ENCODE peak calls at places on chromosomes 5 and 9, in nine cellular contexts. One of them, this sample, is unnamed.
A peak's percentile ranks its signal among the peaks of the same experiment; 100 is the strongest.

GRCh38 chr5:37132646-37133045 is 116.5 kb downstream of the CPLANE1 start:
- DNase-seq in cardiac fibroblast: no peak
- DNase-seq in AG04450: peak; percentile 30
- DNase-seq in NB4: no peak
- DNase-seq in pancreas: no peak
- DNase-seq in CD8-positive, alpha-beta T cell: no peak
- DNase-seq in foreskin fibroblast: no peak
- DNase-seq in brain microvascular endothelial cell: no peak
- DNase-seq in kidney epithelial cell: no peak
- DNase-seq in this sample: no peak

GRCh38 chr5:178090856-178091255 is 22.5 kb upstream of the N4BP3 start:
- DNase-seq in cardiac fibroblast: no peak
- DNase-seq in AG04450: no peak
- DNase-seq in NB4: no peak
- DNase-seq in pancreas: no peak
- DNase-seq in CD8-positive, alpha-beta T cell: no peak
- DNase-seq in foreskin fibroblast: no peak
- DNase-seq in brain microvascular endothelial cell: no peak
- DNase-seq in kidney epithelial cell: no peak
- DNase-seq in this sample: no peak

GRCh38 chr9:95189230-95190098 is 128.0 kb downstream of the FANCC start:
- DNase-seq in cardiac fibroblast: peak; percentile 88
- DNase-seq in AG04450: peak; percentile 73
- DNase-seq in NB4: peak; percentile 44
- DNase-seq in pancreas: no peak
- DNase-seq in CD8-positive, alpha-beta T cell: no peak
- DNase-seq in foreskin fibroblast: peak; percentile 17
- DNase-seq in brain microvascular endothelial cell: peak; percentile 85
- DNase-seq in kidney epithelial cell: no peak
- DNase-seq in this sample: peak; percentile 54

GRCh38 chr9:79492092-79492995 is 79.4 kb upstream of the TLE4 start:
- DNase-seq in cardiac fibroblast: no peak
- DNase-seq in AG04450: no peak
- DNase-seq in NB4: no peak
- DNase-seq in pancreas: no peak
- DNase-seq in CD8-positive, alpha-beta T cell: no peak
- DNase-seq in foreskin fibroblast: no peak
- DNase-seq in brain microvascular endothelial cell: no peak
- DNase-seq in kidney epithelial cell: no peak
- DNase-seq in this sample: no peak

GRCh38 chr9:89808801-89809200 is 204.0 kb downstream of the GADD45G start:
- DNase-seq in cardiac fibroblast: no peak
- DNase-seq in AG04450: no peak
- DNase-seq in NB4: no peak
- DNase-seq in pancreas: no peak
- DNase-seq in CD8-positive, alpha-beta T cell: no peak
- DNase-seq in foreskin fibroblast: no peak
- DNase-seq in brain microvascular endothelial cell: peak; percentile 79
- DNase-seq in kidney epithelial cell: peak; percentile 28
- DNase-seq in this sample: no peak

GRCh38 chr9:88651682-88652633 is 117.0 kb downstream of the NXNL2 start:
- DNase-seq in cardiac fibroblast: peak; percentile 96
- DNase-seq in AG04450: peak; percentile 94
- DNase-seq in NB4: peak; percentile 61
- DNase-seq in pancreas: peak; percentile 41
- DNase-seq in CD8-positive, alpha-beta T cell: no peak
- DNase-seq in foreskin fibroblast: peak; percentile 99
- DNase-seq in brain microvascular endothelial cell: peak; percentile 100
- DNase-seq in kidney epithelial cell: peak; percentile 62
- DNase-seq in this sample: peak; percentile 94

GRCh38 chr5:66675369-66675768 is 79.2 kb downstream of the MAST4 start:
- DNase-seq in cardiac fibroblast: no peak
- DNase-seq in AG04450: no peak
- DNase-seq in NB4: no peak
- DNase-seq in pancreas: no peak
- DNase-seq in CD8-positive, alpha-beta T cell: no peak
- DNase-seq in foreskin fibroblast: no peak
- DNase-seq in brain microvascular endothelial cell: no peak
- DNase-seq in kidney epithelial cell: no peak
- DNase-seq in this sample: no peak

GRCh38 chr9:5336683-5337082 is 3.0 kb downstream of the RLN1 start:
- DNase-seq in cardiac fibroblast: no peak
- DNase-seq in AG04450: no peak
- DNase-seq in NB4: no peak
- DNase-seq in pancreas: no peak
- DNase-seq in CD8-positive, alpha-beta T cell: peak; percentile 47
- DNase-seq in foreskin fibroblast: no peak
- DNase-seq in brain microvascular endothelial cell: no peak
- DNase-seq in kidney epithelial cell: no peak
- DNase-seq in this sample: no peak

GRCh38 chr9:132743886-132744544 is 73.8 kb downstream of the GTF3C4 start:
- DNase-seq in cardiac fibroblast: no peak
- DNase-seq in AG04450: no peak
- DNase-seq in NB4: no peak
- DNase-seq in pancreas: no peak
- DNase-seq in CD8-positive, alpha-beta T cell: no peak
- DNase-seq in foreskin fibroblast: no peak
- DNase-seq in brain microvascular endothelial cell: no peak
- DNase-seq in kidney epithelial cell: no peak
- DNase-seq in this sample: no peak

GRCh38 chr5:146345240-146345577 is 6.6 kb downstream of the POU4F3 start:
- DNase-seq in cardiac fibroblast: no peak
- DNase-seq in AG04450: no peak
- DNase-seq in NB4: no peak
- DNase-seq in pancreas: no peak
- DNase-seq in CD8-positive, alpha-beta T cell: no peak
- DNase-seq in foreskin fibroblast: no peak
- DNase-seq in brain microvascular endothelial cell: no peak
- DNase-seq in kidney epithelial cell: no peak
- DNase-seq in this sample: no peak

GRCh38 chr9:110152704-110153374 is 55.1 kb downstream of the C9orf152 start:
- DNase-seq in cardiac fibroblast: peak; percentile 74
- DNase-seq in AG04450: no peak
- DNase-seq in NB4: peak; percentile 82
- DNase-seq in pancreas: no peak
- DNase-seq in CD8-positive, alpha-beta T cell: no peak
- DNase-seq in foreskin fibroblast: no peak
- DNase-seq in brain microvascular endothelial cell: peak; percentile 38
- DNase-seq in kidney epithelial cell: no peak
- DNase-seq in this sample: no peak

GRCh38 chr5:124797665-124798087 is 51.2 kb upstream of the ZNF608 start:
- DNase-seq in cardiac fibroblast: peak; percentile 25
- DNase-seq in AG04450: no peak
- DNase-seq in NB4: no peak
- DNase-seq in pancreas: no peak
- DNase-seq in CD8-positive, alpha-beta T cell: no peak
- DNase-seq in foreskin fibroblast: no peak
- DNase-seq in brain microvascular endothelial cell: no peak
- DNase-seq in kidney epithelial cell: no peak
- DNase-seq in this sample: no peak
- H3K4me3 ChIP-seq in cardiac fibroblast: no peak overlapping the region
- H3K4me3 ChIP-seq in AG04450: no peak overlapping the region
- H3K4me3 ChIP-seq in NB4: no peak overlapping the region
- H3K4me3 ChIP-seq in pancreas: no peak overlapping the region
- H3K4me3 ChIP-seq in CD8-positive, alpha-beta T cell: no peak overlapping the region
- H3K4me3 ChIP-seq in foreskin fibroblast: no peak overlapping the region
- H3K4me3 ChIP-seq in brain microvascular endothelial cell: no peak overlapping the region
- H3K4me3 ChIP-seq in kidney epithelial cell: no peak overlapping the region
- H3K4me3 ChIP-seq in this sample: no peak overlapping the region

GRCh38 chr9:113560621-113560915 is 97.0 kb downstream of the RGS3 start:
- DNase-seq in cardiac fibroblast: no peak
- DNase-seq in AG04450: no peak
- DNase-seq in NB4: no peak
- DNase-seq in pancreas: no peak
- DNase-seq in CD8-positive, alpha-beta T cell: no peak
- DNase-seq in foreskin fibroblast: no peak
- DNase-seq in brain microvascular endothelial cell: no peak
- DNase-seq in kidney epithelial cell: no peak
- DNase-seq in this sample: no peak

GRCh38 chr9:113563856-113564514 is 100.5 kb downstream of the RGS3 start:
- DNase-seq in cardiac fibroblast: no peak
- DNase-seq in AG04450: no peak
- DNase-seq in NB4: no peak
- DNase-seq in pancreas: no peak
- DNase-seq in CD8-positive, alpha-beta T cell: no peak
- DNase-seq in foreskin fibroblast: no peak
- DNase-seq in brain microvascular endothelial cell: no peak
- DNase-seq in kidney epithelial cell: no peak
- DNase-seq in this sample: no peak

GRCh38 chr9:113559834-113560620 is 96.5 kb downstream of the RGS3 start:
- DNase-seq in cardiac fibroblast: no peak
- DNase-seq in AG04450: no peak
- DNase-seq in NB4: no peak
- DNase-seq in pancreas: no peak
- DNase-seq in CD8-positive, alpha-beta T cell: no peak
- DNase-seq in foreskin fibroblast: no peak
- DNase-seq in brain microvascular endothelial cell: no peak
- DNase-seq in kidney epithelial cell: no peak
- DNase-seq in this sample: no peak

GRCh38 chr9:113564804-113565237 is 101.3 kb downstream of the RGS3 start:
- DNase-seq in cardiac fibroblast: peak; percentile 82
- DNase-seq in AG04450: no peak
- DNase-seq in NB4: peak; percentile 80
- DNase-seq in pancreas: peak; percentile 70
- DNase-seq in CD8-positive, alpha-beta T cell: no peak
- DNase-seq in foreskin fibroblast: peak; percentile 60
- DNase-seq in brain microvascular endothelial cell: peak; percentile 41
- DNase-seq in kidney epithelial cell: no peak
- DNase-seq in this sample: no peak

GRCh38 chr9:113562653-113563381 is 99.3 kb downstream of the RGS3 start:
- DNase-seq in cardiac fibroblast: no peak
- DNase-seq in AG04450: no peak
- DNase-seq in NB4: no peak
- DNase-seq in pancreas: no peak
- DNase-seq in CD8-positive, alpha-beta T cell: no peak
- DNase-seq in foreskin fibroblast: no peak
- DNase-seq in brain microvascular endothelial cell: no peak
- DNase-seq in kidney epithelial cell: no peak
- DNase-seq in this sample: no peak
- TF ChIP-seq CTCF in cardiac fibroblast: no peak
- TF ChIP-seq CTCF in AG04450: no peak
- TF ChIP-seq CTCF in NB4: no peak
- TF ChIP-seq CTCF in pancreas: no peak
- TF ChIP-seq CTCF in CD8-positive, alpha-beta T cell: no peak
- TF ChIP-seq CTCF in foreskin fibroblast: no peak
- TF ChIP-seq CTCF in brain microvascular endothelial cell: no peak
- TF ChIP-seq CTCF in kidney epithelial cell: no peak
- TF ChIP-seq CTCF in this sample: no peak

GRCh38 chr9:134027561-134027960 is 2.3 kb downstream of the BRD3OS start:
- DNase-seq in cardiac fibroblast: no peak
- DNase-seq in AG04450: no peak
- DNase-seq in NB4: no peak
- DNase-seq in pancreas: peak; percentile 11
- DNase-seq in CD8-positive, alpha-beta T cell: no peak
- DNase-seq in foreskin fibroblast: no peak
- DNase-seq in brain microvascular endothelial cell: no peak
- DNase-seq in kidney epithelial cell: no peak
- DNase-seq in this sample: no peak

GRCh38 chr9:134028076-134028475 is 2.8 kb downstream of the BRD3OS start:
- DNase-seq in cardiac fibroblast: no peak
- DNase-seq in AG04450: no peak
- DNase-seq in NB4: no peak
- DNase-seq in pancreas: no peak
- DNase-seq in CD8-positive, alpha-beta T cell: no peak
- DNase-seq in foreskin fibroblast: no peak
- DNase-seq in brain microvascular endothelial cell: no peak
- DNase-seq in kidney epithelial cell: no peak
- DNase-seq in this sample: no peak

GRCh38 chr9:134025606-134026541 is 593 bp downstream of the BRD3OS start:
- DNase-seq in cardiac fibroblast: peak; percentile 48
- DNase-seq in AG04450: no peak
- DNase-seq in NB4: peak; percentile 82
- DNase-seq in pancreas: no peak
- DNase-seq in CD8-positive, alpha-beta T cell: peak; percentile 51
- DNase-seq in foreskin fibroblast: peak; percentile 39
- DNase-seq in brain microvascular endothelial cell: peak; percentile 14
- DNase-seq in kidney epithelial cell: no peak
- DNase-seq in this sample: no peak

GRCh38 chr9:134026981-134027380 is 1.7 kb downstream of the BRD3OS start:
- DNase-seq in cardiac fibroblast: no peak
- DNase-seq in AG04450: no peak
- DNase-seq in NB4: no peak
- DNase-seq in pancreas: peak; percentile 12
- DNase-seq in CD8-positive, alpha-beta T cell: no peak
- DNase-seq in foreskin fibroblast: no peak
- DNase-seq in brain microvascular endothelial cell: no peak
- DNase-seq in kidney epithelial cell: no peak
- DNase-seq in this sample: no peak

GRCh38 chr9:134026561-134026960 is 1.3 kb downstream of the BRD3OS start:
- DNase-seq in cardiac fibroblast: no peak
- DNase-seq in AG04450: no peak
- DNase-seq in NB4: no peak
- DNase-seq in pancreas: peak; percentile 48
- DNase-seq in CD8-positive, alpha-beta T cell: no peak
- DNase-seq in foreskin fibroblast: no peak
- DNase-seq in brain microvascular endothelial cell: no peak
- DNase-seq in kidney epithelial cell: no peak
- DNase-seq in this sample: no peak
- H3K4me3 ChIP-seq in cardiac fibroblast: no peak overlapping the region
- H3K4me3 ChIP-seq in AG04450: peak overlapping the region; percentile 90
- H3K4me3 ChIP-seq in NB4: no peak overlapping the region
- H3K4me3 ChIP-seq in pancreas: no peak overlapping the region
- H3K4me3 ChIP-seq in CD8-positive, alpha-beta T cell: peak overlapping the region; percentile 92
- H3K4me3 ChIP-seq in foreskin fibroblast: peak overlapping the region; percentile 87
- H3K4me3 ChIP-seq in brain microvascular endothelial cell: no peak overlapping the region
- H3K4me3 ChIP-seq in kidney epithelial cell: no peak overlapping the region
- H3K4me3 ChIP-seq in this sample: peak overlapping the region; percentile 90

DNA sequence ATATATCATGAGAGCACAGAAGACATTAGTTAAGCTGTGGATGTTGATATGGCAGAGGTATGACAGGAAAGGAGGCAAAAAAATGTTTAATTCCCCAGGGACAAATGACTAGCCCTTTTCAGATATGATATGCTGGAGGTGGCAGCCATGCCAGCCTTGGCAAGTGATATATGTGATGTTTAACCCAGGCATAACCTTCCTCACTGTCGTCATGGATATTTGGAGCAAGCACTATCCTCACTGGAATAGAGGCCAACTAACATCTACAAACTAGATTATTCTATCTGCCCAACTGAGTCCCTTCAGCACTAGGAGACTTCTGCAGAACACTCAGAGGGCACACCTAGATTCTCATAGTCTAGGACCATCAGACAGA is 27.3 kb upstream of the SLC46A2 start:
- DNase-seq in cardiac fibroblast: no peak
- DNase-seq in AG04450: no peak
- DNase-seq in NB4: no peak
- DNase-seq in pancreas: peak; percentile 13
- DNase-seq in CD8-positive, alpha-beta T cell: no peak
- DNase-seq in foreskin fibroblast: no peak
- DNase-seq in brain microvascular endothelial cell: no peak
- DNase-seq in kidney epithelial cell: no peak
- DNase-seq in this sample: no peak
- TF ChIP-seq CTCF in cardiac fibroblast: no peak
- TF ChIP-seq CTCF in AG04450: no peak
- TF ChIP-seq CTCF in NB4: no peak
- TF ChIP-seq CTCF in pancreas: no peak
- TF ChIP-seq CTCF in CD8-positive, alpha-beta T cell: no peak
- TF ChIP-seq CTCF in foreskin fibroblast: no peak
- TF ChIP-seq CTCF in brain microvascular endothelial cell: no peak
- TF ChIP-seq CTCF in kidney epithelial cell: no peak
- TF ChIP-seq CTCF in this sample: no peak

GRCh38 chr5:140109818-140110733 is 3.8 kb upstream of the PURA start:
- DNase-seq in cardiac fibroblast: no peak
- DNase-seq in AG04450: no peak
- DNase-seq in NB4: no peak
- DNase-seq in pancreas: no peak
- DNase-seq in CD8-positive, alpha-beta T cell: no peak
- DNase-seq in foreskin fibroblast: no peak
- DNase-seq in brain microvascular endothelial cell: no peak
- DNase-seq in kidney epithelial cell: no peak
- DNase-seq in this sample: no peak
- H3K4me3 ChIP-seq in cardiac fibroblast: no peak overlapping the region
- H3K4me3 ChIP-seq in AG04450: peak overlapping the region; percentile 79
- H3K4me3 ChIP-seq in NB4: no peak overlapping the region
- H3K4me3 ChIP-seq in pancreas: no peak overlapping the region
- H3K4me3 ChIP-seq in CD8-positive, alpha-beta T cell: no peak overlapping the region
- H3K4me3 ChIP-seq in foreskin fibroblast: peak overlapping the region; percentile 90
- H3K4me3 ChIP-seq in brain microvascular endothelial cell: no peak overlapping the region
- H3K4me3 ChIP-seq in kidney epithelial cell: no peak overlapping the region
- H3K4me3 ChIP-seq in this sample: peak overlapping the region; percentile 85

This sample was measured in AG04449.